ENCODE peak calls at places on chromosomes 13 and 19, in four cellular contexts. One of them, this sample, is unnamed.

GRCh38 chr13:99155821-99156220 is 44.8 kb upstream of the UBAC2 start:
- DNase-seq in mesenchymal stem cell: no peak
- DNase-seq in IMR-90: no peak
- DNase-seq in H9: no peak
- DNase-seq in this sample: no peak

GRCh38 chr13:30844548-30845296 is 61.3 kb upstream of the MEDAG start:
- DNase-seq in H9: no peak
- DNase-seq in IMR-90: no peak
- DNase-seq in mesenchymal stem cell: peak
- DNase-seq in this sample: no peak

GRCh38 chr19:12527034-12527836 is 24.0 kb downstream of the ZNF564 start:
- DNase-seq in H9: no peak
- DNase-seq in mesenchymal stem cell: peak
- DNase-seq in IMR-90: peak
- DNase-seq in this sample: no peak

GRCh38 chr19:16216744-16217670 is 19.3 kb downstream of the AP1M1 start:
- DNase-seq in IMR-90: no peak
- DNase-seq in mesenchymal stem cell: no peak
- DNase-seq in H9: no peak
- DNase-seq in this sample: no peak

GRCh38 chr13:41196620-41197019 is 2.3 kb upstream of the KBTBD7 start:
- DNase-seq in IMR-90: no peak
- DNase-seq in mesenchymal stem cell: no peak
- DNase-seq in H9: no peak
- DNase-seq in this sample: no peak

GRCh38 chr13:71874490-71874889 is 7.5 kb upstream of the DACH1 start:
- DNase-seq in IMR-90: no peak
- DNase-seq in mesenchymal stem cell: no peak
- DNase-seq in H9: no peak
- DNase-seq in this sample: no peak

GRCh38 chr19:9156304-9156703 is 16.1 kb downstream of the ZNF317 start:
- DNase-seq in mesenchymal stem cell: no peak
- DNase-seq in IMR-90: no peak
- DNase-seq in H9: no peak
- DNase-seq in this sample: no peak

GRCh38 chr19:11612816-11613511 is 15.7 kb downstream of the ZNF627 start:
- DNase-seq in IMR-90: no peak
- DNase-seq in mesenchymal stem cell: no peak
- DNase-seq in H9: no peak
- DNase-seq in this sample: no peak

GRCh38 chr19:47019431-47020041 is at the start of gene NPAS1:
- DNase-seq in mesenchymal stem cell: no peak
- DNase-seq in IMR-90: no peak
- DNase-seq in H9: peak
- DNase-seq in this sample: no peak

GRCh38 chr19:56603829-56604228 is 8.7 kb downstream of the ZNF71 start:
- DNase-seq in H9: no peak
- DNase-seq in IMR-90: peak
- DNase-seq in mesenchymal stem cell: no peak
- DNase-seq in this sample: no peak

GRCh38 chr13:37715606-37716015 is 117.0 kb upstream of the POSTN start:
- DNase-seq in IMR-90: peak
- DNase-seq in H9: no peak
- DNase-seq in mesenchymal stem cell: peak
- DNase-seq in this sample: no peak

GRCh38 chr19:19077103-19077502 is 13.3 kb downstream of the SLC25A42 start:
- DNase-seq in mesenchymal stem cell: no peak
- DNase-seq in IMR-90: no peak
- DNase-seq in H9: no peak
- DNase-seq in this sample: no peak

GRCh38 chr13:75806101-75806500 is 170.0 kb downstream of the LMO7 start:
- DNase-seq in mesenchymal stem cell: no peak
- DNase-seq in IMR-90: peak
- DNase-seq in H9: no peak
- DNase-seq in this sample: no peak

GRCh38 chr19:19106061-19106551 is 32.2 kb downstream of the TMEM161A start:
- DNase-seq in H9: peak
- DNase-seq in IMR-90: no peak
- DNase-seq in mesenchymal stem cell: peak
- DNase-seq in this sample: no peak

GRCh38 chr19:6705931-6706632 is 14.4 kb downstream of the C3 start:
- DNase-seq in H9: no peak
- DNase-seq in IMR-90: no peak
- DNase-seq in mesenchymal stem cell: no peak
- DNase-seq in this sample: no peak

GRCh38 chr13:44004881-44005280 is 125.2 kb downstream of the LACC1 start:
- DNase-seq in IMR-90: peak
- DNase-seq in H9: no peak
- DNase-seq in mesenchymal stem cell: peak
- DNase-seq in this sample: no peak

GRCh38 chr19:4403005-4403761 is 743 bp downstream of the CHAF1A start:
- DNase-seq in IMR-90: no peak
- DNase-seq in mesenchymal stem cell: peak
- DNase-seq in H9: peak
- DNase-seq in this sample: no peak

GRCh38 chr19:15464394-15465385 is at the start of gene RASAL3:
- DNase-seq in mesenchymal stem cell: no peak
- DNase-seq in IMR-90: no peak
- DNase-seq in H9: peak
- DNase-seq in this sample: no peak

GRCh38 chr19:30679789-30680188 is 307.6 kb downstream of the ZNF536 start:
- DNase-seq in H9: no peak
- DNase-seq in IMR-90: no peak
- DNase-seq in mesenchymal stem cell: no peak
- DNase-seq in this sample: no peak

GRCh38 chr19:51784922-51785690 is 9.9 kb upstream of the FPR3 start:
- DNase-seq in IMR-90: no peak
- DNase-seq in mesenchymal stem cell: no peak
- DNase-seq in H9: no peak
- DNase-seq in this sample: no peak

GRCh38 chr13:99660101-99660500 is 158.8 kb downstream of the TM9SF2 start:
- DNase-seq in IMR-90: no peak
- DNase-seq in H9: no peak
- DNase-seq in mesenchymal stem cell: no peak
- DNase-seq in this sample: no peak

GRCh38 chr13:98523455-98524102 is 53.3 kb downstream of the STK24 start:
- DNase-seq in IMR-90: no peak
- DNase-seq in mesenchymal stem cell: no peak
- DNase-seq in H9: no peak
- DNase-seq in this sample: no peak

GRCh38 chr13:62510906-62511655 is 1095.4 kb upstream of the PCDH20 start:
- DNase-seq in H9: no peak
- DNase-seq in mesenchymal stem cell: peak
- DNase-seq in IMR-90: no peak
- DNase-seq in this sample: no peak

GRCh38 chr19:29622191-29623070 is 16.3 kb downstream of the POP4 start:
- DNase-seq in mesenchymal stem cell: peak
- DNase-seq in IMR-90: no peak
- DNase-seq in H9: peak
- DNase-seq in this sample: no peak

GRCh38 chr19:3163230-3163886 is 15.2 kb upstream of the S1PR4 start:
- DNase-seq in H9: peak
- DNase-seq in IMR-90: peak
- DNase-seq in mesenchymal stem cell: peak
- DNase-seq in this sample: peak

GRCh38 chr13:96178759-96179158 is 88.9 kb downstream of the HS6ST3 start:
- DNase-seq in IMR-90: no peak
- DNase-seq in mesenchymal stem cell: no peak
- DNase-seq in H9: no peak
- DNase-seq in this sample: no peak

GRCh38 chr19:18723871-18724377 is 40.4 kb downstream of the CRTC1 start:
- DNase-seq in mesenchymal stem cell: no peak
- DNase-seq in IMR-90: no peak
- DNase-seq in H9: no peak
- DNase-seq in this sample: no peak

GRCh38 chr19:28746486-28746885 is 466.5 kb downstream of the UQCRFS1 start:
- DNase-seq in H9: no peak
- DNase-seq in IMR-90: no peak
- DNase-seq in mesenchymal stem cell: no peak
- DNase-seq in this sample: no peak

GRCh38 chr19:11125994-11126685 is 29.4 kb downstream of the SPC24 start:
- DNase-seq in H9: peak
- DNase-seq in mesenchymal stem cell: peak
- DNase-seq in IMR-90: peak
- DNase-seq in this sample: peak

GRCh38 chr19:50565984-50566903 is 2.0 kb downstream of the LRRC4B start:
- DNase-seq in IMR-90: no peak
- DNase-seq in mesenchymal stem cell: no peak
- DNase-seq in H9: no peak
- DNase-seq in this sample: no peak

GRCh38 chr13:101919541-101920306 is 467.2 kb downstream of the ITGBL1 start:
- DNase-seq in mesenchymal stem cell: peak
- DNase-seq in H9: peak
- DNase-seq in IMR-90: peak
- DNase-seq in this sample: peak

GRCh38 chr19:32750441-32751055 is 31.0 kb downstream of the TDRD12 start:
- DNase-seq in H9: no peak
- DNase-seq in IMR-90: no peak
- DNase-seq in mesenchymal stem cell: no peak
- DNase-seq in this sample: no peak

GRCh38 chr19:19451429-19452240 is 46.2 kb downstream of the GATAD2A start:
- DNase-seq in mesenchymal stem cell: no peak
- DNase-seq in IMR-90: no peak
- DNase-seq in H9: no peak
- DNase-seq in this sample: no peak

GRCh38 chr13:48600374-48601364 is 53.1 kb upstream of the CYSLTR2 start:
- DNase-seq in H9: no peak
- DNase-seq in IMR-90: peak
- DNase-seq in mesenchymal stem cell: peak
- DNase-seq in this sample: no peak

GRCh38 chr13:48603375-48603774 is 50.4 kb upstream of the CYSLTR2 start:
- DNase-seq in mesenchymal stem cell: no peak
- DNase-seq in IMR-90: no peak
- DNase-seq in H9: no peak
- DNase-seq in this sample: no peak

GRCh38 chr13:48602296-48603040 is 51.3 kb upstream of the CYSLTR2 start:
- DNase-seq in mesenchymal stem cell: no peak
- DNase-seq in H9: no peak
- DNase-seq in IMR-90: no peak
- DNase-seq in this sample: no peak
- H2BK15ac ChIP-seq in mesenchymal stem cell: peak
- H2BK15ac ChIP-seq in H9: no peak
- H2BK15ac ChIP-seq in IMR-90: no peak
- H2BK15ac ChIP-seq in this sample: no peak

DNA sequence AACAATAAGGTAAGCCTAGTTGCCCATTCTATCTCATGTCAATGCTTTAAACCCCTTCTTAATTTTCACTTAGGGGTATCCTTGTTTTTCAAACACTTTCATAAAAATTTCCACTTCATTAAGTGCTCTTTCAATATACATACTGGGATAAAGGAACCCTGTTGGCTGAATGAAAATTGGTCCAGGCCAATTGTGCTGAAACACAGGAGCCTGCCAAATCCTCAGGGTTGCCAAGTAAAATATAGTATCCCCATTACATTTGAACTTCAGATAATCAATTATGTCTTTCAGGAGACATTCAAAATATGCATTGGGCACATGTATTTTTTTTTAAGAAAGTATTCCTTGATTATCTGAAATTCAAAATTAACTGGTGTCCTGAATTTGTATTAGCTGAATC is 1131.1 kb downstream of the SLITRK1 start:
- DNase-seq in mesenchymal stem cell: no peak
- DNase-seq in H9: no peak
- DNase-seq in IMR-90: no peak
- DNase-seq in this sample: no peak
- H3K23ac ChIP-seq in mesenchymal stem cell: no peak
- H3K23ac ChIP-seq in H9: no peak
- H3K23ac ChIP-seq in IMR-90: no peak
- H3K23ac ChIP-seq in this sample: no peak

DNA sequence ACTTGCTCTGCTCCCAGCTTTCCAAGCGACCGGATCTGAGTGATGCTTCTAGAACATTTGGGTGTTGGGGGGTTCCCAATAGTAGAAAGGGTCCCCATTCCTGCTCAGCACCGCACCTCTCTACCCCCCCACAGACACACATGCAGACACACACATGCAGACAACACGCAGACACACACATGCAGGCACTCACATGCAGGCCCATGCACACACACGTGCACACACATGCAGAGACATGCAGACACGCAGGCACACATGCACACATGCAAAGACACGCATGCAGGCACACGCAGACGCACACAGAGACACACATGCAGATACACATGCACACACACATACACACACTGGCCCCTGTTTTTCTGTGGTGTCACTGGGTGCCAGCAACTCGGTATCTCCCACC is 23.8 kb downstream of the ONECUT3 start:
- DNase-seq in IMR-90: no peak
- DNase-seq in H9: peak
- DNase-seq in mesenchymal stem cell: no peak
- DNase-seq in this sample: no peak
- H2BK15ac ChIP-seq in IMR-90: no peak
- H2BK15ac ChIP-seq in H9: no peak
- H2BK15ac ChIP-seq in mesenchymal stem cell: no peak
- H2BK15ac ChIP-seq in this sample: no peak

GRCh38 chr19:574658-575526 is 2.5 kb downstream of the BSG start:
- DNase-seq in H9: no peak
- DNase-seq in IMR-90: peak
- DNase-seq in mesenchymal stem cell: peak
- DNase-seq in this sample: no peak

GRCh38 chr19:572140-572890 is at the start of gene BSG:
- DNase-seq in H9: peak
- DNase-seq in IMR-90: peak
- DNase-seq in mesenchymal stem cell: peak
- DNase-seq in this sample: peak

GRCh38 chr19:571127-571974 is 1.0 kb upstream of the BSG start:
- DNase-seq in IMR-90: peak
- DNase-seq in mesenchymal stem cell: peak
- DNase-seq in H9: peak
- DNase-seq in this sample: peak

GRCh38 chr19:575527-576506 is 3.4 kb downstream of the BSG start:
- DNase-seq in IMR-90: peak
- DNase-seq in mesenchymal stem cell: no peak
- DNase-seq in H9: no peak
- DNase-seq in this sample: no peak

GRCh38 chr19:572891-573825 is 762 bp downstream of the BSG start:
- DNase-seq in mesenchymal stem cell: peak
- DNase-seq in H9: peak
- DNase-seq in IMR-90: peak
- DNase-seq in this sample: no peak
- H3K23ac ChIP-seq in mesenchymal stem cell: peak
- H3K23ac ChIP-seq in H9: no peak
- H3K23ac ChIP-seq in IMR-90: peak
- H3K23ac ChIP-seq in this sample: peak

This sample was measured in neuronal stem cell.